ENCODE peak calls at places on chromosomes 16 and 17, in four cellular contexts. Z, A, R and U are unnamed samples.

GRCh38 chr16:88389191-88389590 is 6.4 kb downstream of the ZNF469 start:
- DNase-seq in A (no peak), R (no peak), Z (no peak), U (no peak)

GRCh38 chr17:17792143-17792550 is 44.6 kb downstream of the SREBF1 start:
- DNase-seq in Z (no peak), R (no peak), A (no peak), U (peak; percentile 64)

GRCh38 chr16:67801889-67802288 is 4.5 kb downstream of the RANBP10 start:
- DNase-seq in A (no peak), Z (peak; percentile 55), R (no peak), U (no peak)

GRCh38 chr17:77253611-77254051 is 112.9 kb downstream of the SEC14L1 start:
- DNase-seq in A (no peak), Z (no peak), R (peak; percentile 81), U (no peak)

GRCh38 chr17:79022507-79022991 is 1.4 kb upstream of the C1QTNF1 start:
- DNase-seq in A (no peak), Z (no peak), R (no peak), U (no peak)

GRCh38 chr16:51524555-51525373 is 373.7 kb upstream of the SALL1 start:
- DNase-seq in R (peak; percentile 75), A (peak; percentile 27), Z (no peak), U (no peak)

GRCh38 chr16:16100631-16101030 is 122.7 kb downstream of the ABCC6 start:
- DNase-seq in R (no peak), Z (no peak), A (no peak), U (no peak)

GRCh38 chr17:60109161-60109560 is 30.4 kb upstream of the HEATR6 start:
- DNase-seq in R (no peak), A (no peak), Z (no peak), U (no peak)

GRCh38 chr17:2708585-2709172 is 2.9 kb downstream of the CLUH start:
- DNase-seq in R (no peak), Z (no peak), A (no peak), U (no peak)

GRCh38 chr17:29591737-29592624 is 951 bp upstream of the ANKRD13B start:
- DNase-seq in Z (peak; percentile 62), A (peak; percentile 85), R (peak; percentile 65), U (peak; percentile 86)

GRCh38 chr17:81527591-81528383 is at the start of gene FSCN2:
- DNase-seq in Z (no peak), A (no peak), R (no peak), U (no peak)

GRCh38 chr17:32873114-32873513 is 3.8 kb downstream of the MYO1D start:
- DNase-seq in Z (no peak), R (no peak), A (no peak), U (no peak)
- H3K27ac ChIP-seq in Z (no peak overlapping the region), R (no peak overlapping the region), A (no peak overlapping the region), U (no peak overlapping the region)

GRCh38 chr16:78381060-78381459 is 281.6 kb downstream of the WWOX start:
- DNase-seq in R (no peak), A (no peak), Z (no peak), U (no peak)
- H3K27ac ChIP-seq in R (no peak overlapping the region), A (no peak overlapping the region), Z (no peak overlapping the region), U (no peak overlapping the region)

GRCh38 chr17:61331886-61332285 is 67.8 kb upstream of the TBX2 start:
- DNase-seq in Z (no peak), R (no peak), A (no peak), U (no peak)

GRCh38 chr17:61331178-61331577 is 68.5 kb upstream of the TBX2 start:
- DNase-seq in Z (no peak), R (no peak), A (peak; percentile 18), U (no peak)

GRCh38 chr17:61333151-61333550 is 66.5 kb upstream of the TBX2 start:
- DNase-seq in R (no peak), Z (no peak), A (no peak), U (no peak)

GRCh38 chr17:61328351-61328750 is 71.3 kb upstream of the TBX2 start:
- DNase-seq in A (no peak), R (no peak), Z (no peak), U (no peak)

DNA sequence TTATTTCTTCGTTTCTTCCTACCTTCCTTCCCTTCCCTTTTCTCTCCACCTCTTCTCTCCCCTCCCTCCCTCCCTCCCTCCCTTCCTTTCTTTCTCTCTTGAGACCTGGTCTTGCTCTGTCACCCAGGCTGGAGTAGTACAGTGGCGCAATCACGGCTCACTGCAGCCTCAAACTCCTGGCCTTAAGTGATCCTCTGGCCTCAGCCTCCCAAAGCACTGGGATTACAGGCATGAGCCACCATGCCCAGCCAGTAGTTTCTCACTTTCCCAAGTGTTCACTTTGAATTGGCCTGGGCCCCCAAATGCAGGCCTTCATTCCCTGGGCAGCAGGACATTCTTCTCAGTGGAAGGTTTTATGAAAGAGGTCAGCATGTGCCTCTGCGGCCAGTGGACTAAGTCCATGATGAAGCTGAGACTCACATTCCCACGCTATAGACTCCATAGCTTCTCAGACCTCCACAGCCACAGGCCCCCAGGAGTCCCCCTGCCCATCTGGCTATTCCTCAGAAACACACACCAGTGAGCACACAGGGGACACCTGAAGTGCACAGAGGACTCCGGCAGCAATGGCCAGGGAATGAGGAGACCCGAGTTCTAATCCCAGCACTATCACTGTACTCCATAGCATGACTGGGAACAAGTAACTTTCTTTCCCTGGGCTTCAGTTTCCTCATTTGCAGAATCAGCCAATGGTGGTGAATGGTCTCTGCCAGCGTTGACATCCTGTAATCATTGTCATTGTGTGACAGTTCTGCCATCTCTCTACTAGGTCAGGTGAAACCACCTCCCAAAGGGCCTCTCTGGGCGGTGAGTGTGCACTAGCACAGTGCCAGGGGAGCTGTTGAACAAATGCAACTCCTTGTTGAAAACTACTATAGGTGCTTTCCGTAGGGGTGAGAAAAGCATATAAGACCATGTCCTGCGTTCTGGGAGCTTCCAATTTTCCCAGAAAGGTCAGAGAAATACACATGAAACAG is 69.2 kb upstream of the TBX2 start:
- DNase-seq in A (no peak), Z (no peak), R (no peak), U (no peak)
- H3K27ac ChIP-seq in A (peak overlapping the region; percentile 5), Z (no peak overlapping the region), R (no peak overlapping the region), U (peak overlapping the region; percentile 58)

GRCh38 chr17:50165066-50165465 is 739 bp upstream of the SGCA start:
- DNase-seq in R (no peak), Z (no peak), A (no peak), U (no peak)
- H3K27ac ChIP-seq in R (no peak overlapping the region), Z (no peak overlapping the region), A (no peak overlapping the region), U (no peak overlapping the region)

DNA sequence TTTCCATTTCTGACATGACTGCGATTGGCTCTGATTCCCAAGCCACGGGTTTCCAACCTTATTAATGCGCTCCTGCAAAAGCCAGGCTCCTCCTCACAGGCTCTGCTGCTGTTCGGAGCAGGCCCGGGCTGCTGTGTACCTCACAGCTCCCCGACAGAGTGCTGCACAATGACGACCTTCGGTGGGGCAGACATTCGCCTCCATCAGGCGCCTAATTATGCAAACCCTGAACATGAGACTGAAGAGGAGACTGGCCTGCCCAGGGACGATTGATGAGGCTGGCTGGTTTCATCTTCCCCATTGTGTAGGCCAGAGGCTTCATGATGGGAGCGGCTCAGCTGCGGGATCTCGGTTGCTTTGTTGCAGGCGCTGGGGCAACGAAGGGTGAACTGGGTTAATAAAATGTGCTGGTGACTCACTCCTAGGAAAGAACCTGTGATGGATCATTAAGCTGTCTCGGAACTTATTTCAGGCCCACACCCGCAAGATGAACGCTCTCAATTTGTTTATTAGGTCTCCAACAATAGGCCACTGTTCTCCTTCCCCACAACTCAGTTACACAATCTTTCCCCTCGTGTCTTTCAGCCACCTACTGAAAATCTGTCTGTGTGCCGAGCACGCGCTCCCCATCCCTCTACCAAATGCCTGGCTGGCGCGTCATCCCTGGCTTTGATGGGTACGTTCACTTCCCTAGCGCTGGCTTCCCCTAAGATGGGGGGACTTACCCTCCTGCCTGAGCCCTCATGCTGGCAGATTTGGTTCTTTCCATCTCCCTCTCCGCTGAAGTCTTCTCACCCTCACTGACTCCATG is 27.2 kb upstream of the TOB1 start:
- DNase-seq in R (peak; percentile 52), A (peak; percentile 75), Z (no peak), U (peak; percentile 63)
- H3K27ac ChIP-seq in R (no peak overlapping the region), A (peak overlapping the region; percentile 94), Z (no peak overlapping the region), U (peak overlapping the region; percentile 98)

DNA sequence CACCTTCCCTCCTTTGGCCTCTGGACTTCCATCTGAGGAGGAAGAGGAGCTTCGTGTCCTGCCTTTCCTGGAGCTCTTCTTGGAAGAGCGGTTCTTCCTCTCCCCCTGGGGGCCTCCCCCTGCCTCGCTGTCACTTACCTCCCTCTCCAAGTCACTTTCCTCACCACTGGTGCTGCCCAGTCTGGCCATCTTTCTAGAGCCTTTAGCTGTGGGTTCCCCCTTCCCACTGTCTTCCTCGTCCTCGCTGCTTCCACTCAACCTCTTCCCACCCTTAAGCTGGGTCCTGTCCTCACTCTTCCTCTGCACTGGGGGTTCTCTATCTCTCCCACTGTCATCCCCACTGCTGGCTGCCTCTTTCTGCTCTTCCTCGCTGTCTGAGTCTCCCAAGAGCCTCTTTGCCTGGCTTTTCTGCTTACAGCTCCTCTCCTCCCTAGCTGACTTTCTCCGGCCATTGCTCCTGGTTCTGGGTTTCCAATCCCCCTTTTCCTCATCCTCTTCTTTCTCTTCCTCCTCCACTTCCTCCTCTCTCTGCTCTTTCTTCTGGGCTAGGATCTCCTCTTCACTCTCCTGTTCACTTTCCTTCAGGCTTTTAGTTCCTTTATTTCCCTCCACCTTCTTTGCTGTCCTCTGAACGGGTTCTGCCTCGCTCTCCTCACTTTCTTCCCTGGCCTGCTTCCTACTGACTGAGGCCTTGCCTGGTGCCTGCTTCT is 1.4 kb downstream of the HIRIP3 start:
- DNase-seq in R (no peak), A (no peak), Z (no peak), U (no peak)
- H3K27ac ChIP-seq in R (no peak overlapping the region), A (no peak overlapping the region), Z (peak overlapping the region; percentile 98), U (no peak overlapping the region)